ENCODE peak calls at places on chromosomes 3 and 15, in eight cellular contexts. A, J, Y, O, P, D, F and S are unnamed samples.

GRCh38 chr15:78146437-78147154 is 2.6 kb upstream of the IDH3A start:
- DNase-seq in P (no peak), J (no peak), F (no peak), D (no peak), A (no peak), O (no peak), Y (no peak), S (peak; percentile 30)

GRCh38 chr3:192869131-192870027 is 48.3 kb downstream of the MB21D2 start:
- DNase-seq in A (no peak), Y (peak; percentile 62), D (peak; percentile 60), J (no peak), F (no peak), O (no peak), P (no peak), S (no peak)

GRCh38 chr3:120448707-120449650 is 1.8 kb downstream of the FSTL1 start:
- DNase-seq in F (no peak), D (no peak), Y (peak; percentile 79), O (no peak), A (no peak), P (no peak), J (no peak), S (no peak)

GRCh38 chr3:62659660-62660059 is 215.6 kb downstream of the CADPS start:
- DNase-seq in O (no peak), P (no peak), D (no peak), F (no peak), Y (no peak), A (no peak), J (no peak), S (no peak)

GRCh38 chr3:52851348-52851747 is 16.5 kb upstream of the MUSTN1 start:
- DNase-seq in F (peak; percentile 78), J (peak; percentile 59), P (no peak), A (no peak), D (peak; percentile 64), O (no peak), Y (peak; percentile 29), S (no peak)

GRCh38 chr15:83109532-83109931 is 2.1 kb downstream of the TM6SF1 start:
- DNase-seq in D (no peak), Y (no peak), A (no peak), O (no peak), F (no peak), J (peak; percentile 2), P (no peak), S (no peak)

GRCh38 chr3:89954135-89954534 is 846.7 kb downstream of the EPHA3 start:
- DNase-seq in F (no peak), A (no peak), Y (no peak), D (no peak), P (no peak), O (no peak), J (no peak), S (no peak)

GRCh38 chr3:188760408-188760807 is 411.4 kb upstream of the TPRG1 start:
- DNase-seq in F (no peak), O (no peak), D (no peak), J (no peak), A (no peak), P (no peak), Y (peak; percentile 65), S (no peak)

GRCh38 chr3:54171509-54171908 is 49.2 kb downstream of the CACNA2D3 start:
- DNase-seq in F (no peak), P (no peak), J (no peak), O (no peak), D (no peak), Y (no peak), A (no peak), S (no peak)

GRCh38 chr15:83310521-83311456 is 26.3 kb upstream of the BNC1 start:
- DNase-seq in F (no peak), J (no peak), O (no peak), D (no peak), P (no peak), Y (no peak), A (no peak), S (no peak)

GRCh38 chr15:76150508-76150907 is 90.7 kb downstream of the TMEM266 start:
- DNase-seq in O (no peak), Y (no peak), A (no peak), D (peak; percentile 70), F (no peak), J (peak; percentile 82), P (no peak), S (no peak)

GRCh38 chr3:170614214-170614966 is 28.5 kb upstream of the SLC7A14 start:
- DNase-seq in D (no peak), F (no peak), A (no peak), J (peak; percentile 9), O (no peak), P (no peak), Y (peak; percentile 86), S (no peak)

GRCh38 chr15:69579950-69580618 is 127.5 kb downstream of the RPLP1 start:
- DNase-seq in J (no peak), D (no peak), O (no peak), P (no peak), A (no peak), Y (no peak), F (no peak), S (no peak)

GRCh38 chr15:76155742-76156141 is 96.0 kb downstream of the TMEM266 start:
- DNase-seq in J (no peak), P (no peak), D (peak; percentile 12), A (no peak), Y (no peak), O (no peak), F (no peak), S (no peak)

GRCh38 chr3:15151166-15151565 is 52.2 kb upstream of the RBSN start:
- DNase-seq in F (no peak), J (no peak), D (no peak), A (no peak), Y (no peak), O (no peak), P (no peak), S (no peak)

GRCh38 chr3:30306896-30307295 is 299.5 kb upstream of the TGFBR2 start:
- DNase-seq in D (no peak), F (no peak), J (no peak), O (no peak), Y (no peak), P (no peak), A (no peak), S (no peak)

GRCh38 chr3:168794427-168794826 is 698.7 kb upstream of the GOLIM4 start:
- DNase-seq in O (no peak), P (no peak), J (no peak), A (no peak), Y (no peak), D (no peak), F (no peak), S (no peak)